ENCODE peak calls at places on chromosomes 7 and 10, in five cellular contexts. One of them, this sample, is unnamed. For H3K27me3, the result is how much of the 10 kb centered on the place peaks cover.

GRCh38 chr7:93715234-93715633 is 140.7 kb upstream of the CALCR start:
- DNase-seq in adrenal gland: peak
- DNase-seq in CD4-positive, alpha-beta T cell: no peak
- DNase-seq in suprapubic skin: peak
- DNase-seq in brain microvascular endothelial cell: peak
- DNase-seq in this sample: peak

GRCh38 chr7:25553005-25553404 is 324.7 kb upstream of the NPVF start:
- DNase-seq in brain microvascular endothelial cell: no peak
- DNase-seq in suprapubic skin: no peak
- DNase-seq in CD4-positive, alpha-beta T cell: no peak
- DNase-seq in adrenal gland: no peak
- DNase-seq in this sample: no peak

GRCh38 chr7:90625562-90625961 is 29.4 kb downstream of the CDK14 start:
- DNase-seq in brain microvascular endothelial cell: peak
- DNase-seq in suprapubic skin: no peak
- DNase-seq in CD4-positive, alpha-beta T cell: no peak
- DNase-seq in adrenal gland: peak
- DNase-seq in this sample: peak

GRCh38 chr10:73649876-73650536 is 5.8 kb downstream of the SYNPO2L start:
- DNase-seq in CD4-positive, alpha-beta T cell: no peak
- DNase-seq in adrenal gland: no peak
- DNase-seq in brain microvascular endothelial cell: no peak
- DNase-seq in suprapubic skin: no peak
- DNase-seq in this sample: no peak

GRCh38 chr7:101390901-101391301 is 28.2 kb downstream of the COL26A1 start:
- DNase-seq in brain microvascular endothelial cell: no peak
- DNase-seq in suprapubic skin: no peak
- DNase-seq in CD4-positive, alpha-beta T cell: peak
- DNase-seq in adrenal gland: peak
- DNase-seq in this sample: no peak

GRCh38 chr10:96720422-96721206 is at the start of gene PIK3AP1:
- DNase-seq in suprapubic skin: no peak
- DNase-seq in adrenal gland: peak
- DNase-seq in CD4-positive, alpha-beta T cell: peak
- DNase-seq in brain microvascular endothelial cell: no peak
- DNase-seq in this sample: no peak

GRCh38 chr7:12456506-12456905 is 52.8 kb upstream of the VWDE start:
- DNase-seq in brain microvascular endothelial cell: no peak
- DNase-seq in CD4-positive, alpha-beta T cell: no peak
- DNase-seq in adrenal gland: no peak
- DNase-seq in suprapubic skin: no peak
- DNase-seq in this sample: no peak

GRCh38 chr7:711093-711966 is 15.2 kb upstream of the DNAAF5 start:
- DNase-seq in brain microvascular endothelial cell: no peak
- DNase-seq in adrenal gland: peak
- DNase-seq in CD4-positive, alpha-beta T cell: no peak
- DNase-seq in suprapubic skin: peak
- DNase-seq in this sample: peak

GRCh38 chr10:118962159-118962863 is 67.2 kb upstream of the NANOS1 start:
- DNase-seq in adrenal gland: no peak
- DNase-seq in brain microvascular endothelial cell: no peak
- DNase-seq in suprapubic skin: peak
- DNase-seq in CD4-positive, alpha-beta T cell: no peak
- DNase-seq in this sample: no peak

GRCh38 chr10:120514035-120514620 is 57.1 kb downstream of the PLPP4 start:
- DNase-seq in brain microvascular endothelial cell: peak
- DNase-seq in suprapubic skin: no peak
- DNase-seq in CD4-positive, alpha-beta T cell: no peak
- DNase-seq in adrenal gland: peak
- DNase-seq in this sample: no peak

GRCh38 chr7:148611692-148612091 is 21.1 kb downstream of the C7orf33 start:
- DNase-seq in CD4-positive, alpha-beta T cell: no peak
- DNase-seq in brain microvascular endothelial cell: no peak
- DNase-seq in suprapubic skin: no peak
- DNase-seq in adrenal gland: no peak
- DNase-seq in this sample: no peak

GRCh38 chr10:60820093-60820769 is 42.0 kb downstream of the CDK1 start:
- DNase-seq in brain microvascular endothelial cell: peak
- DNase-seq in suprapubic skin: no peak
- DNase-seq in adrenal gland: peak
- DNase-seq in CD4-positive, alpha-beta T cell: no peak
- DNase-seq in this sample: peak

GRCh38 chr7:150325110-150325611 is 1.8 kb upstream of the ACTR3C start:
- DNase-seq in adrenal gland: peak
- DNase-seq in suprapubic skin: no peak
- DNase-seq in CD4-positive, alpha-beta T cell: no peak
- DNase-seq in brain microvascular endothelial cell: no peak
- DNase-seq in this sample: no peak

GRCh38 chr10:32049113-32049512 is 7.1 kb downstream of the KIF5B start:
- DNase-seq in brain microvascular endothelial cell: peak
- DNase-seq in CD4-positive, alpha-beta T cell: no peak
- DNase-seq in adrenal gland: no peak
- DNase-seq in suprapubic skin: no peak
- DNase-seq in this sample: no peak

GRCh38 chr10:50541921-50542320 is 81.8 kb downstream of the SGMS1 start:
- DNase-seq in brain microvascular endothelial cell: no peak
- DNase-seq in suprapubic skin: no peak
- DNase-seq in adrenal gland: no peak
- DNase-seq in CD4-positive, alpha-beta T cell: no peak
- DNase-seq in this sample: no peak

GRCh38 chr10:31961264-31961663 is 32.6 kb upstream of the ARHGAP12 start:
- DNase-seq in suprapubic skin: no peak
- DNase-seq in CD4-positive, alpha-beta T cell: no peak
- DNase-seq in brain microvascular endothelial cell: no peak
- DNase-seq in adrenal gland: no peak
- DNase-seq in this sample: no peak

GRCh38 chr7:37448637-37449331 is at the start of gene ELMO1:
- DNase-seq in brain microvascular endothelial cell: peak
- DNase-seq in suprapubic skin: peak
- DNase-seq in CD4-positive, alpha-beta T cell: peak
- DNase-seq in adrenal gland: peak
- DNase-seq in this sample: peak

GRCh38 chr7:109003742-109004141 is 434.1 kb downstream of the DNAJB9 start:
- DNase-seq in suprapubic skin: no peak
- DNase-seq in brain microvascular endothelial cell: peak
- DNase-seq in adrenal gland: no peak
- DNase-seq in CD4-positive, alpha-beta T cell: no peak
- DNase-seq in this sample: no peak

GRCh38 chr10:102752266-102752930 is 8.7 kb downstream of the WBP1L start:
- DNase-seq in CD4-positive, alpha-beta T cell: no peak
- DNase-seq in adrenal gland: no peak
- DNase-seq in brain microvascular endothelial cell: peak
- DNase-seq in suprapubic skin: no peak
- DNase-seq in this sample: no peak

GRCh38 chr10:131620314-131620713 is 280.5 kb upstream of the PPP2R2D start:
- DNase-seq in CD4-positive, alpha-beta T cell: no peak
- DNase-seq in brain microvascular endothelial cell: no peak
- DNase-seq in adrenal gland: no peak
- DNase-seq in suprapubic skin: no peak
- DNase-seq in this sample: no peak

GRCh38 chr10:131616040-131616439 is 284.8 kb upstream of the PPP2R2D start:
- DNase-seq in adrenal gland: no peak
- DNase-seq in CD4-positive, alpha-beta T cell: no peak
- DNase-seq in brain microvascular endothelial cell: no peak
- DNase-seq in suprapubic skin: no peak
- DNase-seq in this sample: no peak

GRCh38 chr10:131620904-131621303 is 279.9 kb upstream of the PPP2R2D start:
- DNase-seq in CD4-positive, alpha-beta T cell: no peak
- DNase-seq in suprapubic skin: no peak
- DNase-seq in adrenal gland: no peak
- DNase-seq in brain microvascular endothelial cell: no peak
- DNase-seq in this sample: no peak

GRCh38 chr10:131617113-131617877 is 283.5 kb upstream of the PPP2R2D start:
- DNase-seq in suprapubic skin: no peak
- DNase-seq in brain microvascular endothelial cell: no peak
- DNase-seq in CD4-positive, alpha-beta T cell: no peak
- DNase-seq in adrenal gland: no peak
- DNase-seq in this sample: no peak

DNA sequence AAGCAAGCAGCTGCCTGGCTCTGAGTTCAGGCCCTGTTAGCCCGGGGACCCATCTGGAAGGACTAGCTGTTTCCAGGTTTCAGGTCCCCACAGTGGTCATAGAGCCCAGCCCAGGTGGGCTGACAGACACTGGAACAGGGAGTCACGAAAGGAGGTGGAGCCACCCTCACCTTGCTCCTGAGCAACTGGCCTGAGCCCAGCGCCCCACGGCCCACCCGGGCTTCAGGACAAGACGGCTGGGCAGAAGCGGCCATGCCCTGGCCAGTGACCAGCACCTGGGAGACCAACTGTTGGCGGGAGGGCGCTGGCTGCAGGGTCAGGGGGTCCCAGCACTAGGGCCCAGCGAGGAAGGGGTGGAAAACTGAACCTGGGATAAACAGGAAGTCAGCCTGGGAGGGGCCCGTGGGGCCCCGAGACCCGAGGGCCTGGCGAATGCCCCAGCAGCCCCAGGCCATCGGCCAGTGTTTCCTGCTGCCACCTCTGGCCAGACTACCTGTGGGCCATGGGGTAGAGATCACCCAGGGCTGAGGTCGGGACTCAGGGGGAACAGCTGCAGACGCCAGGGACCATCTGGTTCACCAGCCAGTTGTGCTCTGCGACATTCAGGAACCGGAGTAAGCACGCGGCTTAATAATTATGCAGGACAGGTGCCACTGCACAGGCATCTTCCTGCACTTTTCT is 282.1 kb upstream of the PPP2R2D start:
- DNase-seq in adrenal gland: no peak
- DNase-seq in suprapubic skin: no peak
- DNase-seq in CD4-positive, alpha-beta T cell: no peak
- DNase-seq in brain microvascular endothelial cell: no peak
- DNase-seq in this sample: no peak
- H3K27me3 ChIP-seq in adrenal gland: under half
- H3K27me3 ChIP-seq in suprapubic skin: under half
- H3K27me3 ChIP-seq in CD4-positive, alpha-beta T cell: under half
- H3K27me3 ChIP-seq in brain microvascular endothelial cell: under half
- H3K27me3 ChIP-seq in this sample: under half

GRCh38 chr10:129959544-129960492 is 4.3 kb downstream of the EBF3 start:
- DNase-seq in suprapubic skin: peak
- DNase-seq in adrenal gland: no peak
- DNase-seq in CD4-positive, alpha-beta T cell: no peak
- DNase-seq in brain microvascular endothelial cell: no peak
- DNase-seq in this sample: no peak

GRCh38 chr10:129961274-129961839 is 2.7 kb downstream of the EBF3 start:
- DNase-seq in CD4-positive, alpha-beta T cell: no peak
- DNase-seq in suprapubic skin: peak
- DNase-seq in adrenal gland: no peak
- DNase-seq in brain microvascular endothelial cell: no peak
- DNase-seq in this sample: no peak

GRCh38 chr10:129962092-129962494 is 2.0 kb downstream of the EBF3 start:
- DNase-seq in adrenal gland: no peak
- DNase-seq in brain microvascular endothelial cell: no peak
- DNase-seq in CD4-positive, alpha-beta T cell: no peak
- DNase-seq in suprapubic skin: peak
- DNase-seq in this sample: no peak

GRCh38 chr10:129958686-129959543 is 5.2 kb downstream of the EBF3 start:
- DNase-seq in CD4-positive, alpha-beta T cell: no peak
- DNase-seq in brain microvascular endothelial cell: no peak
- DNase-seq in suprapubic skin: peak
- DNase-seq in adrenal gland: no peak
- DNase-seq in this sample: no peak

GRCh38 chr10:129960493-129961273 is 3.4 kb downstream of the EBF3 start:
- DNase-seq in adrenal gland: no peak
- DNase-seq in CD4-positive, alpha-beta T cell: no peak
- DNase-seq in suprapubic skin: peak
- DNase-seq in brain microvascular endothelial cell: no peak
- DNase-seq in this sample: no peak
- H3K27me3 ChIP-seq in adrenal gland: half or more
- H3K27me3 ChIP-seq in CD4-positive, alpha-beta T cell: half or more
- H3K27me3 ChIP-seq in suprapubic skin: half or more
- H3K27me3 ChIP-seq in brain microvascular endothelial cell: half or more
- H3K27me3 ChIP-seq in this sample: under half

DNA sequence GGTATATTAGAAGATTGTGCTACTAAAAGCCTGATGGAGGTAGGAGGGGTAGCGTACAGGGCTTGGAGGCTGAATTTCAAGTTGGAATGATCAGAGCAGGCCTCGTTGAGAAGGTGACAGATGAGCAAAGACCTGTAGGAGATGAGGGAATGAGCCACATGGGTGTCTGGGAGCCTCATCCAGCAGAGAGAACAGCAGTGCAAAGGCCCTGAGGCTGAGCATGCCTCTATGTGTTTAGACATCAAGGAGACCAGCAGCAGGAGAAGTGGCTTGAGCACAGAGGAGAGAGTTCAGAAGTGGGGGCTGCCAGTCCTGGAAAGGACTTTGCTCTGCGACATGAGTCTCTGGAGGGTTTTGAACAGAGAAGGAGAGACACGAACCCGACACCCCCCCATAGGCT is 111.7 kb downstream of the TMEM130 start:
- DNase-seq in brain microvascular endothelial cell: no peak
- DNase-seq in CD4-positive, alpha-beta T cell: no peak
- DNase-seq in adrenal gland: no peak
- DNase-seq in suprapubic skin: no peak
- DNase-seq in this sample: no peak
- H3K27me3 ChIP-seq in brain microvascular endothelial cell: under half
- H3K27me3 ChIP-seq in CD4-positive, alpha-beta T cell: under half
- H3K27me3 ChIP-seq in adrenal gland: under half
- H3K27me3 ChIP-seq in suprapubic skin: under half
- H3K27me3 ChIP-seq in this sample: under half

GRCh38 chr7:97011536-97012292 is 6.4 kb downstream of the DLX6 start:
- DNase-seq in CD4-positive, alpha-beta T cell: no peak
- DNase-seq in suprapubic skin: no peak
- DNase-seq in brain microvascular endothelial cell: no peak
- DNase-seq in adrenal gland: no peak
- DNase-seq in this sample: no peak

GRCh38 chr7:97013025-97013424 is 7.7 kb downstream of the DLX6 start:
- DNase-seq in adrenal gland: no peak
- DNase-seq in suprapubic skin: no peak
- DNase-seq in brain microvascular endothelial cell: no peak
- DNase-seq in CD4-positive, alpha-beta T cell: no peak
- DNase-seq in this sample: no peak

GRCh38 chr7:97013555-97013954 is 8.2 kb downstream of the DLX6 start:
- DNase-seq in adrenal gland: no peak
- DNase-seq in brain microvascular endothelial cell: no peak
- DNase-seq in CD4-positive, alpha-beta T cell: no peak
- DNase-seq in suprapubic skin: no peak
- DNase-seq in this sample: no peak

GRCh38 chr7:97011104-97011503 is 5.8 kb downstream of the DLX6 start:
- DNase-seq in brain microvascular endothelial cell: no peak
- DNase-seq in CD4-positive, alpha-beta T cell: no peak
- DNase-seq in suprapubic skin: no peak
- DNase-seq in adrenal gland: no peak
- DNase-seq in this sample: no peak

DNA sequence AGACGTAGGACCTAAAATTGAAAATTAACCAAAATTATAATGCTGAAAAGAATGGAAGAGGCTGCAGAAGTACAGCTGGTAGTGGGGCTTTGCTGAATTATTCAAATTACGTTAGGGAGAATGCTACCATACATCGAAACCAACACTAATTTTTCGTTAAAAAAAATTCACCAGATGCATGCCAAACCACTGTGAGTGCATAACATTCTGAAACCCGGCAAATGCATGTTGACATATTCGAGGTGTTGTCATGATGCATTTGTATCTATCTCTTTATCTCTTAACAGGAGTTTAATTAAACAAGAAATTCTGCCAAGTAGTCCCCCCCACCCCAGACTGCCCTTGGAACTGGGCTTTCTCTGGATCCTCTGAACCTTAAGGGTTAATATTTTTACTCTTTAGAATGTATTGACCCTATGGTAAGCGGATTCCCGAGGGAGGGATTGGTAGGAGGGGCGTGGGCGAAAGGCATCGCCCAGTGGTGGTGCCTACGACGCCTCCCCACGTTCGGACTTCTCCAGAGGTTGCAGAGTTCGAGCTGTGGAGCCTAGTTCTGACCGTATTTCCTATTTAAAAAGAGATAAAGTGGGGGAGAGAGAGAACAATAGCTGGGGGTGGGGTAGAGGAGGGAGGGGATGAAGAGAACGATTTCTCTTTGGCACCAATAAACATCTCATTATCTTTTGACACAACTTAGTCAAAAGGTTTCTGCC is 7.1 kb downstream of the DLX6 start:
- DNase-seq in suprapubic skin: no peak
- DNase-seq in CD4-positive, alpha-beta T cell: no peak
- DNase-seq in brain microvascular endothelial cell: no peak
- DNase-seq in adrenal gland: no peak
- DNase-seq in this sample: no peak
- H3K27me3 ChIP-seq in suprapubic skin: half or more
- H3K27me3 ChIP-seq in CD4-positive, alpha-beta T cell: half or more
- H3K27me3 ChIP-seq in brain microvascular endothelial cell: half or more
- H3K27me3 ChIP-seq in adrenal gland: half or more
- H3K27me3 ChIP-seq in this sample: under half

This sample was measured in SJSA1.